ENCODE peak calls at places on chromosomes 3 and 15, in five cellular contexts. E, H, O, V and N are unnamed samples. For H3K9me3, the result is how much of the 10 kb centered on the place peaks cover.

GRCh38 chr3:46484911-46485696 is 12.7 kb upstream of the RTP3 start:
- DNase-seq in H (no peak), E (no peak), V (no peak), O (peak), N (no peak)

GRCh38 chr3:133942761-133943535 is 47.3 kb upstream of the RAB6B start:
- DNase-seq in E (peak), V (peak), H (no peak), O (no peak), N (no peak)

GRCh38 chr15:73892446-73893226 is 19.3 kb downstream of the TBC1D21 start:
- DNase-seq in E (no peak), V (no peak), H (no peak), O (no peak), N (no peak)

GRCh38 chr3:19945405-19946290 is 1.2 kb upstream of the RAB5A start:
- DNase-seq in V (peak), E (no peak), O (peak), H (no peak), N (no peak)

GRCh38 chr3:194446172-194446571 is 40.6 kb downstream of the ATP13A3 start:
- DNase-seq in H (no peak), V (no peak), E (no peak), O (no peak), N (no peak)

GRCh38 chr3:168116279-168116678 is 20.6 kb upstream of the GOLIM4 start:
- DNase-seq in V (no peak), E (no peak), H (no peak), O (peak), N (no peak)

GRCh38 chr3:29525254-29525881 is 244.5 kb downstream of the RBMS3 start:
- DNase-seq in H (peak), V (no peak), E (peak), O (peak), N (no peak)

GRCh38 chr3:108227131-108227530 is 4.9 kb upstream of the IFT57 start:
- DNase-seq in E (no peak), H (no peak), O (no peak), V (no peak), N (no peak)

GRCh38 chr3:46666471-46666845 is 27.0 kb downstream of the ALS2CL start:
- DNase-seq in V (peak), E (peak), H (no peak), O (peak), N (no peak)

GRCh38 chr3:45178131-45179023 is 32.2 kb upstream of the CDCP1 start:
- DNase-seq in E (no peak), V (no peak), H (no peak), O (no peak), N (no peak)

GRCh38 chr3:4722103-4722502 is 229.0 kb downstream of the ITPR1 start:
- DNase-seq in V (no peak), O (peak), E (no peak), H (peak), N (no peak)

GRCh38 chr15:38084289-38084688 is 149.8 kb downstream of the TMCO5A start:
- DNase-seq in V (no peak), O (no peak), H (peak), E (no peak), N (no peak)

GRCh38 chr3:27216955-27217552 is 152.1 kb downstream of the NEK10 start:
- DNase-seq in O (no peak), E (no peak), V (no peak), H (peak), N (no peak)

GRCh38 chr3:134771962-134772361 is 23.1 kb upstream of the EPHB1 start:
- DNase-seq in E (no peak), H (no peak), V (no peak), O (no peak), N (no peak)

GRCh38 chr15:52162876-52163275 is 28.3 kb downstream of the GNB5 start:
- DNase-seq in O (no peak), H (no peak), E (no peak), V (no peak), N (no peak)

GRCh38 chr3:70156808-70157207 is 155.6 kb downstream of the MDFIC2 start:
- DNase-seq in O (no peak), E (no peak), H (no peak), V (no peak), N (no peak)

GRCh38 chr15:25061808-25062550 is 107.2 kb downstream of the SNRPN start:
- DNase-seq in E (peak), O (no peak), H (no peak), V (peak), N (no peak)

GRCh38 chr3:25144430-25144829 is 283.6 kb upstream of the RARB start:
- DNase-seq in E (no peak), O (no peak), V (no peak), H (no peak), N (no peak)

GRCh38 chr15:49415171-49415570 is 7.9 kb upstream of the FGF7 start:
- DNase-seq in E (no peak), V (no peak), O (no peak), H (no peak), N (no peak)

GRCh38 chr15:97977734-97978133 is 17.2 kb downstream of the ARRDC4 start:
- DNase-seq in O (no peak), H (no peak), E (no peak), V (no peak), N (no peak)

GRCh38 chr15:64697911-64698369 is 77.4 kb downstream of the RBPMS2 start:
- DNase-seq in O (no peak), V (no peak), H (no peak), E (no peak), N (no peak)

GRCh38 chr3:149339931-149340309 is 6.5 kb upstream of the TM4SF18 start:
- DNase-seq in O (peak), E (peak), H (peak), V (peak), N (no peak)

GRCh38 chr15:75202251-75203016 is 752 bp downstream of the C15orf39 start:
- DNase-seq in V (peak), E (peak), H (peak), O (peak), N (peak)

GRCh38 chr3:194574639-194575483 is 58.4 kb downstream of the TMEM44 start:
- DNase-seq in V (no peak), E (no peak), H (no peak), O (no peak), N (no peak)

GRCh38 chr3:63046580-63046979 is 171.4 kb upstream of the CADPS start:
- DNase-seq in O (peak), E (no peak), H (no peak), V (no peak), N (no peak)

GRCh38 chr3:71641669-71642068 is 58.1 kb upstream of the FOXP1 start:
- DNase-seq in H (no peak), O (no peak), V (no peak), E (no peak), N (no peak)

GRCh38 chr3:73432021-73432722 is 192.6 kb downstream of the PDZRN3 start:
- DNase-seq in V (no peak), E (no peak), H (peak), O (no peak), N (peak)

GRCh38 chr15:58492661-58493397 is 61.0 kb downstream of the LIPC start:
- DNase-seq in V (no peak), H (no peak), O (no peak), E (no peak), N (no peak)

GRCh38 chr3:187919535-187919934 is 174.3 kb upstream of the BCL6 start:
- DNase-seq in O (no peak), V (no peak), E (no peak), H (no peak), N (no peak)

GRCh38 chr3:120364821-120365220 is 15.7 kb upstream of the LRRC58 start:
- DNase-seq in O (no peak), E (no peak), H (no peak), V (no peak), N (no peak)

GRCh38 chr3:118949113-118949760 is 85.4 kb downstream of the IGSF11 start:
- DNase-seq in V (no peak), H (no peak), O (no peak), E (no peak), N (no peak)

GRCh38 chr3:104564045-104564643 is 802.6 kb upstream of the ALCAM start:
- DNase-seq in H (peak), V (no peak), E (peak), O (peak), N (peak)

GRCh38 chr3:122679467-122680291 is 960 bp upstream of the PARP14 start:
- DNase-seq in H (peak), O (peak), E (peak), V (peak), N (peak)

GRCh38 chr15:43105077-43105769 is 615 bp downstream of the UBR1 start:
- DNase-seq in O (peak), H (no peak), E (no peak), V (no peak), N (peak)

GRCh38 chr3:177358968-177359600 is 161.8 kb upstream of the TBL1XR1 start:
- DNase-seq in V (peak), O (peak), H (peak), E (peak), N (peak)

GRCh38 chr3:194189243-194189791 is 53.4 kb downstream of the HES1 start:
- DNase-seq in H (peak), V (no peak), O (no peak), E (peak), N (no peak)

GRCh38 chr3:133408366-133408765 is 8.5 kb downstream of the BFSP2 start:
- DNase-seq in V (no peak), H (no peak), E (no peak), O (no peak), N (no peak)

GRCh38 chr3:108092556-108092955 is 1.7 kb upstream of the CD47 start:
- DNase-seq in E (no peak), O (no peak), V (no peak), H (no peak), N (no peak)

GRCh38 chr15:62497356-62497755 is 332.3 kb upstream of the C2CD4B start:
- DNase-seq in E (no peak), H (no peak), O (no peak), V (no peak), N (no peak)

GRCh38 chr15:31149987-31150386 is 48.5 kb upstream of the TRPM1 start:
- DNase-seq in V (peak), E (no peak), H (no peak), O (no peak), N (no peak)

GRCh38 chr15:31153531-31153930 is 52.0 kb upstream of the TRPM1 start:
- DNase-seq in E (no peak), V (no peak), H (no peak), O (no peak), N (no peak)

GRCh38 chr15:31148622-31149505 is 47.3 kb upstream of the TRPM1 start:
- DNase-seq in V (peak), E (no peak), O (no peak), H (no peak), N (no peak)

GRCh38 chr15:31150732-31151212 is 49.2 kb upstream of the TRPM1 start:
- DNase-seq in V (peak), E (no peak), O (no peak), H (no peak), N (no peak)

GRCh38 chr15:31151301-31152233 is 50.0 kb upstream of the TRPM1 start:
- DNase-seq in O (no peak), E (no peak), H (no peak), V (peak), N (no peak)
- H3K9me3 ChIP-seq in O (under half), E (under half), H (under half), V (under half), N (under half)

GRCh38 chr3:156760333-156760732 is 65.8 kb upstream of the LEKR1 start:
- DNase-seq in H (no peak), V (no peak), E (no peak), O (no peak), N (no peak)
- H3K27ac ChIP-seq in H (no peak), V (no peak), E (no peak), O (no peak), N (no peak)

GRCh38 chr3:198097048-198097447 is 137.0 kb downstream of the LMLN start:
- DNase-seq in E (no peak), V (no peak), O (no peak), H (no peak), N (no peak)

GRCh38 chr3:198093082-198093679 is 133.2 kb downstream of the LMLN start:
- DNase-seq in V (no peak), H (no peak), O (no peak), E (no peak), N (no peak)

GRCh38 chr3:198090795-198091194 is 130.8 kb downstream of the LMLN start:
- DNase-seq in H (no peak), O (no peak), E (no peak), V (no peak), N (no peak)

GRCh38 chr3:198092276-198092675 is 132.3 kb downstream of the LMLN start:
- DNase-seq in E (no peak), H (no peak), V (no peak), O (no peak), N (no peak)

GRCh38 chr3:198096015-198096414 is 136.0 kb downstream of the LMLN start:
- DNase-seq in O (no peak), V (no peak), E (no peak), H (no peak), N (no peak)
- H3K9me3 ChIP-seq in O (under half), V (under half), E (under half), H (under half), N (under half)

DNA sequence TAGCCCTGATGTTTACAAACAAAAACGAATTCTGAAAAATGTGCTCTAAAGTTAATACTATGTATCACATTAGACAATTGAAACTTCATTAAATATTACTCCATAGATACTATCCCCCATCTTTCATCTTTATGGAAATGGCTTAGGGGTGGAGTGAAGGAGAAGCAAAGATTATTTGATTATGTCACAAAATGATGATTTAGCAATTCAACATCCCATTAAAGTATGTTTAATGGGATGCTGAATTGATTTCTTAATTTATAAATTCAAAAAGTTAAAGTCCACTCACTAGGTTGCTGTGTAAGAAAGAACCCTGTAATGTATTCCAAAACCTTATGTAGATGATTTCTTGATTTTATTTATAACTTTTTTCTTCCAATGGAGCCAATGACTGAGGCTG is 201.1 kb downstream of the WDR72 start:
- DNase-seq in E (no peak), V (no peak), O (no peak), H (no peak), N (no peak)
- H3K27ac ChIP-seq in E (no peak), V (no peak), O (peak), H (no peak), N (no peak)

GRCh38 chr3:76715426-76715825 is 324.5 kb upstream of the ROBO2 start:
- DNase-seq in E (no peak), V (no peak), O (no peak), H (no peak), N (no peak)
- H3K9me3 ChIP-seq in E (under half), V (under half), O (under half), H (under half), N (under half)

DNA sequence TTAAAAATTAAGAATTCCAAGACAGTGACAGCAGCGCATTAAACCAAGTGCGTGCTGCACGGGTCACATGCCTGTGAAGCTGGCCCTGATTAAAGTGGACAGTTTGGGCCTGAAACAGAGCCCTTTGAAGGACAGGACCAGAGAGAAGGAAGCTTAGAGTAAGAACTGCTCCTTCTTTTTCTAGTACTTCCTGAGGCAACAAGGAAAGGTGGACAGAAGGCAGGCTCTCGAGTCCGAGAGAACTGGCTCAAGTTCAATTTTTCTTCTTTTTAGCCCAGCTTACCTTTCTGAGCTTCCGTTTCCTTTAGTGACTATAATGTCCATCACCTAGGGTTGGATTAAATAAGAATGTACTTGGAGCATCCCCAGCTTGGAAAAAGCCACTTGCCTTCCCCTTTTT is 26.9 kb downstream of the ANP32A start:
- DNase-seq in E (no peak), H (no peak), O (no peak), V (no peak), N (no peak)
- H3K27ac ChIP-seq in E (no peak), H (no peak), O (peak), V (peak), N (no peak)

GRCh38 chr15:17026633-17027032 is 3515.0 kb downstream of the GOLGA6L6 start:
- DNase-seq in O (no peak), E (no peak), V (no peak), H (no peak), N (no peak)
- H3K9me3 ChIP-seq in O (under half), E (under half), V (under half), H (under half), N (under half)

GRCh38 chr3:124895756-124896155 is 8.6 kb upstream of the ITGB5 start:
- DNase-seq in E (no peak), V (no peak), H (no peak), O (no peak), N (no peak)

GRCh38 chr3:124893526-124893925 is 6.4 kb upstream of the ITGB5 start:
- DNase-seq in V (no peak), E (no peak), O (no peak), H (no peak), N (no peak)

DNA sequence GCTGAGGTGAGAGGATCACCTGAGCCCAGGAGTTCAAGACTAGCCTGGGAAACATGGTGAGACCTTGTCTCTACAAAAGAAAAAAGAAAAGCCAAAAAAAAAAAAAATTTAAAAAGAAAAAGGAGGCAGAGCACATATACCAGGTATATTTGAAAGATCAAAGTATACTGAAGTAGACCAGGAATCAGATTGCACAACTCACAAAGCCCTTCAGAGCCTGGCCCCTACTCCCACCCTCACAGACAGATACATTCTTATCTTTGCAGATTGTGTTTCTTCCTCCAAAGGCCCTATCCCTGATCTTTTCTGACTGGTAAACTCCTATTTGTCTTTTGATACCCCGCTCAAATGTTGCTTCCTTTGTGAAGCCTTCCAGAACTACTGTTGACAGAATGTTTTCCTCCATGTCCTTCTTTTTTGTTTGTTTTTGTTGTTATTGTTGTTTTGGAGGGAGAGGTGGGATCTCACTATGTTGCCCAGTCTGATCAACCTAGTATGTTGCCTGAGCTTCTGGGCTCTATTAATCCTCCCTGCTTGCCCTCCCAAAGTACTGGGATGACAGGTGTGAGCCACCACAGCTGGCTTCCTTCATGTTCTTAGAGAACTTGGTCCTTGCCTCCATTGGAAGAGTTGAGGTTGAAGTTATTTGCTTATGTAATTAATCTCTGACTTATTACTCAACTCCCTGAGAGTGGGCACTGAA is 9.8 kb upstream of the ITGB5 start:
- DNase-seq in E (no peak), H (no peak), O (no peak), V (no peak), N (no peak)
- H3K27ac ChIP-seq in E (no peak), H (no peak), O (no peak), V (no peak), N (no peak)